ENCODE peak calls at places on chromosomes 3 and 15, in four cellular contexts. K, C, H and S are unnamed samples.

GRCh38 chr3:33091746-33092145 is 5.2 kb downstream of the GLB1 start:
- DNase-seq in K (no peak), C (no peak), H (peak), S (no peak)

GRCh38 chr3:110106805-110107204 is 769.5 kb upstream of the DPPA4 start:
- DNase-seq in K (no peak), C (no peak), H (no peak), S (no peak)

GRCh38 chr3:5194801-5195509 is 7.4 kb downstream of the EDEM1 start:
- DNase-seq in K (peak), C (peak), H (peak), S (no peak)

GRCh38 chr3:71528816-71529215 is 54.7 kb downstream of the FOXP1 start:
- DNase-seq in K (no peak), C (no peak), H (no peak), S (no peak)

GRCh38 chr3:55201729-55202128 is 273.9 kb upstream of the LRTM1 start:
- DNase-seq in K (no peak), C (no peak), H (no peak), S (no peak)

GRCh38 chr3:158110658-158111018 is 749 bp downstream of the RSRC1 start:
- DNase-seq in K (no peak), C (no peak), H (no peak), S (no peak)

GRCh38 chr3:64304996-64305395 is 79.7 kb upstream of the PRICKLE2 start:
- DNase-seq in K (no peak), C (no peak), H (no peak), S (no peak)

GRCh38 chr3:81395739-81396138 is 365.7 kb downstream of the GBE1 start:
- DNase-seq in K (no peak), C (peak), H (peak), S (peak)

GRCh38 chr3:181752202-181752671 is 40.5 kb downstream of the SOX2 start:
- DNase-seq in K (no peak), C (no peak), H (no peak), S (peak)

GRCh38 chr3:50164056-50164455 is 8.9 kb downstream of the SEMA3F start:
- DNase-seq in K (no peak), C (no peak), H (no peak), S (no peak)

GRCh38 chr15:81111018-81111417 is 23.1 kb upstream of the CFAP161 start:
- DNase-seq in K (no peak), C (no peak), H (no peak), S (no peak)

GRCh38 chr15:89496155-89497098 is at the start of gene RHCG:
- DNase-seq in K (no peak), C (peak), H (peak), S (peak)

GRCh38 chr3:4855676-4856075 is 123.6 kb upstream of the BHLHE40 start:
- DNase-seq in K (no peak), C (no peak), H (no peak), S (no peak)

GRCh38 chr15:80942746-80943565 is 46.7 kb downstream of the MESD start:
- DNase-seq in K (no peak), C (no peak), H (no peak), S (no peak)

GRCh38 chr3:67384790-67385397 is 269.5 kb downstream of the SUCLG2 start:
- DNase-seq in K (peak), C (peak), H (peak), S (peak)
- TF ChIP-seq GABPA in K (no peak), C (no peak), H (no peak), S (no peak)

DNA sequence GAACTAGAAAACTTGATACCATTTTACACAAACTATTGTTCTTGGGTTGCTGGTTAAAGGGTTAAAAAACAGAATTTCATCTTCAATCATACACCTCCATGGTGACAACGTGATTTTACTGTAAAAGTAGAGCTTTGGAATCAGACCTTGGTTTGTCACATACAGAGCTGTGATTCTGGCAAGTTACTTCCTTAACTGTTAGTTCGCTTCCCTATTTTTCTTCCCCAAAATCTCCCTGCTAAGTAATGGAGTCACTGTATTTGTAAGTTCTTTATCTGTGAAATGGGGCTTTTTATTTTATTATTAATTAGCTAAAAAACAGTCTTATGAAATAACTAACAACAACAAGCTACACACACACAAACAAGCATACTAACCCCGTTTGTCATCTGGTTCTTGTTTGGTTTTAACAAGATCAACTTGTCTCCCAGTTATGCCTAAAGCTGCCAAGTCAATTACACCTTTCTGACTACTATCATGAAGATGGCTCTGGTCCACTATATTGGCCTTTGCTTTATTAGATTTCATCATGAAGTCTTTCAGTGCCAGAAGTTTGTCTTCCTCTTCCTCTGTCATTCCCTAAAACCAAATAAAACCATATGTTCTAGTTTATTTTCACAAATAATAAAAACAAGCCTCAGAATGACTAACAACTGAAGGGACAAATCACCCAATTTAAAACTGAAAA is 38.6 kb downstream of the PIK3R4 start:
- DNase-seq in K (no peak), C (no peak), H (no peak), S (no peak)
- TF ChIP-seq GABPA in K (no peak), C (no peak), H (no peak), S (no peak)

GRCh38 chr15:95369202-95369601 is 961.3 kb upstream of the NR2F2 start:
- DNase-seq in K (no peak), C (no peak), H (no peak), S (no peak)

GRCh38 chr15:95365615-95366107 is 964.8 kb upstream of the NR2F2 start:
- DNase-seq in K (peak), C (no peak), H (peak), S (no peak)

GRCh38 chr15:95371664-95372063 is 958.8 kb upstream of the NR2F2 start:
- DNase-seq in K (no peak), C (no peak), H (peak), S (no peak)

GRCh38 chr15:95363636-95364035 is 966.9 kb upstream of the NR2F2 start:
- DNase-seq in K (no peak), C (no peak), H (peak), S (no peak)

GRCh38 chr15:95368211-95368610 is 962.3 kb upstream of the NR2F2 start:
- DNase-seq in K (no peak), C (no peak), H (no peak), S (no peak)
- TF ChIP-seq GABPA in K (no peak), C (no peak), H (no peak), S (no peak)

GRCh38 chr3:10467904-10468610 is 37.3 kb downstream of the ATP2B2 start:
- DNase-seq in K (no peak), C (no peak), H (no peak), S (peak)
- TF ChIP-seq GABPA in K (no peak), C (no peak), H (no peak), S (no peak)